ENCODE peak calls at places on chromosomes 11 and 22, in ten cellular contexts. One of them, this sample, is unnamed.

GRCh38 chr11:8033791-8034585 is 46.9 kb downstream of the EIF3F start:
- DNase-seq in astrocyte of the cerebellum: no peak
- DNase-seq in esophagus squamous epithelium: no peak
- DNase-seq in vagina: peak; percentile 79
- DNase-seq in omental fat pad: no peak
- DNase-seq in type B pancreatic cell: peak; percentile 48
- DNase-seq in IMR-90: no peak
- DNase-seq in left lung: no peak
- DNase-seq in HFFc6: no peak
- DNase-seq in A549: no peak
- DNase-seq in this sample: peak; percentile 21

GRCh38 chr11:116502641-116503061 is 270.1 kb downstream of the BUD13 start:
- DNase-seq in vagina: peak; percentile 43
- DNase-seq in left lung: no peak
- DNase-seq in type B pancreatic cell: no peak
- DNase-seq in HFFc6: no peak
- DNase-seq in omental fat pad: no peak
- DNase-seq in IMR-90: no peak
- DNase-seq in A549: no peak
- DNase-seq in esophagus squamous epithelium: no peak
- DNase-seq in astrocyte of the cerebellum: no peak
- DNase-seq in this sample: no peak

GRCh38 chr22:21824439-21824912 is 43.0 kb downstream of the MAPK1 start:
- DNase-seq in HFFc6: no peak
- DNase-seq in esophagus squamous epithelium: no peak
- DNase-seq in omental fat pad: no peak
- DNase-seq in vagina: no peak
- DNase-seq in astrocyte of the cerebellum: no peak
- DNase-seq in IMR-90: no peak
- DNase-seq in type B pancreatic cell: no peak
- DNase-seq in A549: no peak
- DNase-seq in left lung: no peak
- DNase-seq in this sample: no peak

GRCh38 chr11:90698238-90698637 is 475.4 kb upstream of the CHORDC1 start:
- DNase-seq in astrocyte of the cerebellum: no peak
- DNase-seq in left lung: no peak
- DNase-seq in vagina: no peak
- DNase-seq in IMR-90: no peak
- DNase-seq in esophagus squamous epithelium: no peak
- DNase-seq in omental fat pad: no peak
- DNase-seq in type B pancreatic cell: no peak
- DNase-seq in HFFc6: no peak
- DNase-seq in A549: no peak
- DNase-seq in this sample: no peak

GRCh38 chr11:36062796-36063380 is 119.0 kb downstream of the LDLRAD3 start:
- DNase-seq in omental fat pad: no peak
- DNase-seq in vagina: no peak
- DNase-seq in type B pancreatic cell: no peak
- DNase-seq in HFFc6: no peak
- DNase-seq in astrocyte of the cerebellum: no peak
- DNase-seq in left lung: no peak
- DNase-seq in A549: no peak
- DNase-seq in IMR-90: no peak
- DNase-seq in esophagus squamous epithelium: no peak
- DNase-seq in this sample: no peak

GRCh38 chr11:65444314-65445051 is 21.9 kb downstream of the NEAT1 start:
- DNase-seq in vagina: no peak
- DNase-seq in left lung: peak; percentile 38
- DNase-seq in esophagus squamous epithelium: no peak
- DNase-seq in omental fat pad: no peak
- DNase-seq in A549: no peak
- DNase-seq in IMR-90: peak; percentile 43
- DNase-seq in astrocyte of the cerebellum: no peak
- DNase-seq in HFFc6: no peak
- DNase-seq in type B pancreatic cell: no peak
- DNase-seq in this sample: no peak

GRCh38 chr22:40855104-40855959 is 1.1 kb downstream of the ST13 start:
- DNase-seq in type B pancreatic cell: no peak
- DNase-seq in omental fat pad: peak; percentile 35
- DNase-seq in IMR-90: no peak
- DNase-seq in HFFc6: no peak
- DNase-seq in astrocyte of the cerebellum: no peak
- DNase-seq in left lung: no peak
- DNase-seq in esophagus squamous epithelium: no peak
- DNase-seq in A549: no peak
- DNase-seq in vagina: no peak
- DNase-seq in this sample: no peak

GRCh38 chr11:73400293-73400692 is 24.1 kb downstream of the RELT start:
- DNase-seq in esophagus squamous epithelium: no peak
- DNase-seq in left lung: no peak
- DNase-seq in vagina: no peak
- DNase-seq in astrocyte of the cerebellum: no peak
- DNase-seq in type B pancreatic cell: no peak
- DNase-seq in HFFc6: no peak
- DNase-seq in IMR-90: no peak
- DNase-seq in A549: no peak
- DNase-seq in omental fat pad: no peak
- DNase-seq in this sample: no peak

GRCh38 chr22:26901228-26901816 is 243.9 kb downstream of the MIAT start:
- DNase-seq in esophagus squamous epithelium: no peak
- DNase-seq in type B pancreatic cell: no peak
- DNase-seq in omental fat pad: no peak
- DNase-seq in left lung: no peak
- DNase-seq in astrocyte of the cerebellum: no peak
- DNase-seq in IMR-90: no peak
- DNase-seq in HFFc6: no peak
- DNase-seq in A549: no peak
- DNase-seq in vagina: no peak
- DNase-seq in this sample: no peak

GRCh38 chr22:45229181-45229580 is 11.5 kb downstream of the KIAA0930 start:
- DNase-seq in omental fat pad: no peak
- DNase-seq in A549: no peak
- DNase-seq in type B pancreatic cell: no peak
- DNase-seq in left lung: no peak
- DNase-seq in HFFc6: no peak
- DNase-seq in IMR-90: no peak
- DNase-seq in vagina: no peak
- DNase-seq in esophagus squamous epithelium: no peak
- DNase-seq in astrocyte of the cerebellum: no peak
- DNase-seq in this sample: no peak

GRCh38 chr11:57414612-57415212 is 12.2 kb downstream of the SLC43A3 start:
- DNase-seq in HFFc6: no peak
- DNase-seq in type B pancreatic cell: no peak
- DNase-seq in IMR-90: no peak
- DNase-seq in A549: no peak
- DNase-seq in vagina: no peak
- DNase-seq in esophagus squamous epithelium: no peak
- DNase-seq in omental fat pad: no peak
- DNase-seq in left lung: no peak
- DNase-seq in astrocyte of the cerebellum: no peak
- DNase-seq in this sample: no peak

GRCh38 chr11:19742595-19743292 is 30.1 kb downstream of the NAV2 start:
- DNase-seq in vagina: no peak
- DNase-seq in HFFc6: peak; percentile 77
- DNase-seq in A549: peak; percentile 80
- DNase-seq in left lung: peak; percentile 73
- DNase-seq in type B pancreatic cell: peak; percentile 82
- DNase-seq in omental fat pad: peak; percentile 60
- DNase-seq in esophagus squamous epithelium: no peak
- DNase-seq in IMR-90: peak; percentile 79
- DNase-seq in astrocyte of the cerebellum: peak; percentile 65
- DNase-seq in this sample: peak; percentile 55

GRCh38 chr11:67436459-67437081 is 912 bp downstream of the PTPRCAP start:
- DNase-seq in type B pancreatic cell: no peak
- DNase-seq in vagina: no peak
- DNase-seq in A549: no peak
- DNase-seq in astrocyte of the cerebellum: no peak
- DNase-seq in esophagus squamous epithelium: no peak
- DNase-seq in omental fat pad: no peak
- DNase-seq in HFFc6: no peak
- DNase-seq in IMR-90: no peak
- DNase-seq in left lung: no peak
- DNase-seq in this sample: no peak

GRCh38 chr22:34508797-34509196 is 557.2 kb upstream of the ISX start:
- DNase-seq in IMR-90: no peak
- DNase-seq in esophagus squamous epithelium: no peak
- DNase-seq in HFFc6: no peak
- DNase-seq in A549: no peak
- DNase-seq in type B pancreatic cell: no peak
- DNase-seq in astrocyte of the cerebellum: no peak
- DNase-seq in vagina: no peak
- DNase-seq in left lung: no peak
- DNase-seq in omental fat pad: no peak
- DNase-seq in this sample: no peak

GRCh38 chr22:22903355-22903777 is 15.8 kb downstream of the IGLL5 start:
- DNase-seq in astrocyte of the cerebellum: no peak
- DNase-seq in type B pancreatic cell: no peak
- DNase-seq in vagina: no peak
- DNase-seq in left lung: no peak
- DNase-seq in A549: no peak
- DNase-seq in omental fat pad: no peak
- DNase-seq in esophagus squamous epithelium: no peak
- DNase-seq in HFFc6: no peak
- DNase-seq in IMR-90: no peak
- DNase-seq in this sample: no peak

GRCh38 chr11:111934301-111934700 is 2.8 kb upstream of the DIXDC1 start:
- DNase-seq in omental fat pad: no peak
- DNase-seq in type B pancreatic cell: peak; percentile 15
- DNase-seq in vagina: no peak
- DNase-seq in IMR-90: no peak
- DNase-seq in A549: no peak
- DNase-seq in HFFc6: no peak
- DNase-seq in left lung: no peak
- DNase-seq in astrocyte of the cerebellum: no peak
- DNase-seq in esophagus squamous epithelium: no peak
- DNase-seq in this sample: no peak

GRCh38 chr11:131893103-131893502 is 522.7 kb downstream of the NTM start:
- DNase-seq in A549: no peak
- DNase-seq in astrocyte of the cerebellum: no peak
- DNase-seq in vagina: no peak
- DNase-seq in HFFc6: no peak
- DNase-seq in omental fat pad: no peak
- DNase-seq in esophagus squamous epithelium: no peak
- DNase-seq in type B pancreatic cell: no peak
- DNase-seq in IMR-90: no peak
- DNase-seq in left lung: no peak
- DNase-seq in this sample: no peak

GRCh38 chr11:34624069-34624468 is 3.2 kb downstream of the EHF start:
- DNase-seq in vagina: no peak
- DNase-seq in HFFc6: no peak
- DNase-seq in type B pancreatic cell: no peak
- DNase-seq in A549: no peak
- DNase-seq in IMR-90: no peak
- DNase-seq in esophagus squamous epithelium: no peak
- DNase-seq in left lung: no peak
- DNase-seq in omental fat pad: no peak
- DNase-seq in astrocyte of the cerebellum: no peak
- DNase-seq in this sample: no peak

GRCh38 chr22:33210129-33210784 is 152.1 kb upstream of the SYN3 start:
- DNase-seq in astrocyte of the cerebellum: no peak
- DNase-seq in A549: peak; percentile 41
- DNase-seq in vagina: no peak
- DNase-seq in omental fat pad: no peak
- DNase-seq in type B pancreatic cell: no peak
- DNase-seq in IMR-90: peak; percentile 9
- DNase-seq in esophagus squamous epithelium: no peak
- DNase-seq in left lung: no peak
- DNase-seq in HFFc6: peak; percentile 9
- DNase-seq in this sample: no peak

GRCh38 chr11:128324531-128325141 is 262.7 kb downstream of the ETS1 start:
- DNase-seq in left lung: peak; percentile 37
- DNase-seq in A549: no peak
- DNase-seq in astrocyte of the cerebellum: no peak
- DNase-seq in HFFc6: no peak
- DNase-seq in esophagus squamous epithelium: no peak
- DNase-seq in omental fat pad: no peak
- DNase-seq in IMR-90: no peak
- DNase-seq in type B pancreatic cell: no peak
- DNase-seq in vagina: no peak
- DNase-seq in this sample: no peak

GRCh38 chr22:48146426-48146825 is 1384.0 kb downstream of the TBC1D22A start:
- DNase-seq in left lung: no peak
- DNase-seq in esophagus squamous epithelium: no peak
- DNase-seq in type B pancreatic cell: no peak
- DNase-seq in astrocyte of the cerebellum: no peak
- DNase-seq in HFFc6: no peak
- DNase-seq in A549: no peak
- DNase-seq in vagina: peak; percentile 70
- DNase-seq in omental fat pad: no peak
- DNase-seq in IMR-90: no peak
- DNase-seq in this sample: no peak

GRCh38 chr11:123302751-123303195 is 107.7 kb upstream of the CLMP start:
- DNase-seq in astrocyte of the cerebellum: peak; percentile 5
- DNase-seq in HFFc6: peak; percentile 72
- DNase-seq in IMR-90: peak; percentile 72
- DNase-seq in omental fat pad: no peak
- DNase-seq in vagina: no peak
- DNase-seq in left lung: no peak
- DNase-seq in A549: peak; percentile 14
- DNase-seq in type B pancreatic cell: no peak
- DNase-seq in esophagus squamous epithelium: no peak
- DNase-seq in this sample: no peak
- TF ChIP-seq CTCF in astrocyte of the cerebellum: no peak
- TF ChIP-seq CTCF in HFFc6: peak; percentile 69
- TF ChIP-seq CTCF in IMR-90: peak; percentile 46
- TF ChIP-seq CTCF in omental fat pad: no peak
- TF ChIP-seq CTCF in vagina: no peak
- TF ChIP-seq CTCF in left lung: no peak
- TF ChIP-seq CTCF in A549: no peak
- TF ChIP-seq CTCF in type B pancreatic cell: peak; percentile 33
- TF ChIP-seq CTCF in esophagus squamous epithelium: no peak
- TF ChIP-seq CTCF in this sample: no peak

GRCh38 chr11:93784152-93784934 is at the start of gene MED17:
- DNase-seq in IMR-90: peak; percentile 92
- DNase-seq in type B pancreatic cell: peak; percentile 90
- DNase-seq in HFFc6: peak; percentile 88
- DNase-seq in A549: peak; percentile 89
- DNase-seq in astrocyte of the cerebellum: peak; percentile 88
- DNase-seq in vagina: no peak
- DNase-seq in left lung: peak; percentile 95
- DNase-seq in omental fat pad: peak; percentile 73
- DNase-seq in esophagus squamous epithelium: peak; percentile 52
- DNase-seq in this sample: peak; percentile 87
- TF ChIP-seq CTCF in IMR-90: peak; percentile 43
- TF ChIP-seq CTCF in type B pancreatic cell: peak; percentile 69
- TF ChIP-seq CTCF in HFFc6: peak; percentile 64
- TF ChIP-seq CTCF in A549: peak; percentile 21
- TF ChIP-seq CTCF in astrocyte of the cerebellum: peak; percentile 55
- TF ChIP-seq CTCF in vagina: no peak
- TF ChIP-seq CTCF in left lung: peak; percentile 43
- TF ChIP-seq CTCF in omental fat pad: no peak
- TF ChIP-seq CTCF in esophagus squamous epithelium: peak; percentile 45
- TF ChIP-seq CTCF in this sample: peak; percentile 59

GRCh38 chr11:104164028-104164520 is at the start of gene PDGFD:
- DNase-seq in omental fat pad: no peak
- DNase-seq in HFFc6: peak; percentile 10
- DNase-seq in left lung: peak; percentile 44
- DNase-seq in vagina: no peak
- DNase-seq in esophagus squamous epithelium: no peak
- DNase-seq in astrocyte of the cerebellum: peak; percentile 24
- DNase-seq in A549: peak; percentile 90
- DNase-seq in IMR-90: peak; percentile 70
- DNase-seq in type B pancreatic cell: peak; percentile 81
- DNase-seq in this sample: no peak
- TF ChIP-seq CTCF in omental fat pad: no peak
- TF ChIP-seq CTCF in HFFc6: peak; percentile 63
- TF ChIP-seq CTCF in left lung: no peak
- TF ChIP-seq CTCF in vagina: no peak
- TF ChIP-seq CTCF in esophagus squamous epithelium: no peak
- TF ChIP-seq CTCF in astrocyte of the cerebellum: peak; percentile 65
- TF ChIP-seq CTCF in A549: no peak
- TF ChIP-seq CTCF in IMR-90: peak; percentile 43
- TF ChIP-seq CTCF in type B pancreatic cell: peak; percentile 76
- TF ChIP-seq CTCF in this sample: no peak

GRCh38 chr11:120569903-120570302 is 58.4 kb downstream of the GRIK4 start:
- DNase-seq in left lung: no peak
- DNase-seq in HFFc6: no peak
- DNase-seq in astrocyte of the cerebellum: no peak
- DNase-seq in IMR-90: no peak
- DNase-seq in A549: no peak
- DNase-seq in vagina: no peak
- DNase-seq in type B pancreatic cell: no peak
- DNase-seq in esophagus squamous epithelium: no peak
- DNase-seq in omental fat pad: no peak
- DNase-seq in this sample: no peak
- TF ChIP-seq CTCF in left lung: no peak
- TF ChIP-seq CTCF in HFFc6: no peak
- TF ChIP-seq CTCF in astrocyte of the cerebellum: no peak
- TF ChIP-seq CTCF in IMR-90: no peak
- TF ChIP-seq CTCF in A549: no peak
- TF ChIP-seq CTCF in vagina: no peak
- TF ChIP-seq CTCF in type B pancreatic cell: no peak
- TF ChIP-seq CTCF in esophagus squamous epithelium: no peak
- TF ChIP-seq CTCF in omental fat pad: no peak
- TF ChIP-seq CTCF in this sample: no peak

This sample was measured in CD14-positive monocyte.